ENCODE peak calls at places on chromosomes 7 and 10, in seven cellular contexts. H is activated T-cell treated with anti-CD3 and anti-CD28 coated beads, Interleukin-2, amount 50 U/mL, for 72 hours; E is effector memory CD4-positive, alpha-beta T cell; I is LoVo; C is spleen; G is GM04504; K is GM12891. X is an unnamed sample.

GRCh38 chr10:53230651-53231050 is 458.1 kb upstream of the MBL2 start:
- DNase-seq in H (no peak), E (no peak), I (no peak), C (no peak), G (no peak), K (no peak), X (no peak)

GRCh38 chr7:55131421-55131929 is 112.7 kb downstream of the EGFR start:
- DNase-seq in H (no peak), E (no peak), I (no peak), C (no peak), G (no peak), K (no peak), X (no peak)

GRCh38 chr10:72254891-72255568 is 18.7 kb upstream of the DDIT4 start:
- DNase-seq in H (peak; percentile 63), E (no peak), I (no peak), C (peak; percentile 92), G (no peak), K (no peak), X (peak; percentile 61)

GRCh38 chr10:123013456-123014419 is 4.9 kb downstream of the ACADSB start:
- DNase-seq in H (no peak), E (no peak), I (no peak), C (peak; percentile 74), G (no peak), K (no peak), X (no peak)

GRCh38 chr7:149727541-149728476 is 45.6 kb downstream of the ZNF467 start:
- DNase-seq in H (no peak), E (no peak), I (no peak), C (peak; percentile 75), G (no peak), K (no peak), X (no peak)

GRCh38 chr10:44046605-44047004 is 338.3 kb downstream of the CXCL12 start:
- DNase-seq in H (no peak), E (no peak), I (no peak), C (no peak), G (peak; percentile 38), K (no peak), X (no peak)

GRCh38 chr10:33732176-33733025 is 397.9 kb upstream of the NRP1 start:
- DNase-seq in H (no peak), E (no peak), I (no peak), C (no peak), G (no peak), K (no peak), X (no peak)

GRCh38 chr7:26162431-26162830 is 10.4 kb downstream of the NFE2L3 start:
- DNase-seq in H (no peak), E (no peak), I (no peak), C (no peak), G (no peak), K (no peak), X (no peak)

GRCh38 chr10:29257106-29257783 is 31.6 kb upstream of the LYZL1 start:
- DNase-seq in H (no peak), E (no peak), I (peak; percentile 72), C (no peak), G (peak; percentile 89), K (no peak), X (peak; percentile 51)

GRCh38 chr7:99541212-99541611 is 10.7 kb downstream of the FAM200A start:
- DNase-seq in H (no peak), E (no peak), I (no peak), C (no peak), G (no peak), K (no peak), X (peak; percentile 24)

GRCh38 chr10:71128311-71129010 is 83.9 kb upstream of the UNC5B start:
- DNase-seq in H (no peak), E (no peak), I (no peak), C (no peak), G (peak; percentile 7), K (no peak), X (no peak)

GRCh38 chr10:6665847-6666246 is 85.8 kb upstream of the PRKCQ start:
- DNase-seq in H (peak; percentile 58), E (peak; percentile 33), I (no peak), C (no peak), G (no peak), K (no peak), X (no peak)

GRCh38 chr7:75639071-75639892 is 99.5 kb downstream of the HIP1 start:
- DNase-seq in H (peak; percentile 48), E (peak; percentile 12), I (peak; percentile 26), C (peak; percentile 86), G (no peak), K (no peak), X (peak; percentile 18)

GRCh38 chr7:138625849-138626230 is 75.3 kb downstream of the SVOPL start:
- DNase-seq in H (no peak), E (no peak), I (no peak), C (no peak), G (no peak), K (no peak), X (no peak)

GRCh38 chr10:35449944-35450343 is 113.6 kb downstream of the CCNY start:
- DNase-seq in H (no peak), E (no peak), I (no peak), C (no peak), G (no peak), K (no peak), X (no peak)

GRCh38 chr7:128939861-128940410 is 2.2 kb downstream of the IRF5 start:
- DNase-seq in H (no peak), E (no peak), I (no peak), C (peak; percentile 83), G (no peak), K (no peak), X (no peak)

GRCh38 chr7:159105845-159106614 is 38.6 kb downstream of the VIPR2 start:
- DNase-seq in H (no peak), E (no peak), I (peak; percentile 42), C (peak; percentile 48), G (no peak), K (no peak), X (no peak)

GRCh38 chr10:78728176-78728575 is 340.6 kb upstream of the ZMIZ1 start:
- DNase-seq in H (no peak), E (no peak), I (no peak), C (no peak), G (no peak), K (no peak), X (no peak)

GRCh38 chr7:18552943-18553584 is 57.5 kb downstream of the HDAC9 start:
- DNase-seq in H (no peak), E (no peak), I (peak; percentile 22), C (no peak), G (no peak), K (no peak), X (no peak)

GRCh38 chr7:38550881-38551280 is 80.3 kb downstream of the AMPH start:
- DNase-seq in H (no peak), E (no peak), I (no peak), C (no peak), G (no peak), K (no peak), X (no peak)

X was measured in NCI-H226.